ENCODE peak calls at places on chromosomes 6 and 20, in four cellular contexts. K is activated CD8-positive, alpha-beta T cell treated with anti-CD3 and anti-CD28 coated beads for 36 hours; N is suprapubic skin; F is A673. C is an unnamed sample.

GRCh38 chr6:15183979-15184378 is 61.9 kb upstream of the JARID2 start:
- DNase-seq in K (peak), N (no peak), F (no peak), C (peak)

GRCh38 chr20:53524589-53525311 is 68.9 kb downstream of the ZNF217 start:
- DNase-seq in K (no peak), N (peak), F (peak), C (no peak)

GRCh38 chr6:111604259-111605099 is 1.2 kb downstream of the TRAF3IP2 start:
- DNase-seq in K (no peak), N (peak), F (peak), C (no peak)

GRCh38 chr20:62668441-62669027 is 26.2 kb downstream of the SLCO4A1 start:
- DNase-seq in K (peak), N (no peak), F (peak), C (no peak)

GRCh38 chr6:54981647-54982046 is 135.1 kb downstream of the FAM83B start:
- DNase-seq in K (no peak), N (no peak), F (no peak), C (no peak)

GRCh38 chr6:6960571-6961251 is 147.1 kb upstream of the RREB1 start:
- DNase-seq in K (no peak), N (no peak), F (no peak), C (no peak)

GRCh38 chr6:40586369-40586768 is 795 bp downstream of the LRFN2 start:
- DNase-seq in K (no peak), N (no peak), F (peak), C (no peak)

GRCh38 chr6:38387994-38388393 is 251.7 kb downstream of the BTBD9 start:
- DNase-seq in K (no peak), N (no peak), F (peak), C (no peak)

GRCh38 chr6:149567194-149567586 is 1.0 kb downstream of the GINM1 start:
- DNase-seq in K (peak), N (no peak), F (no peak), C (no peak)

GRCh38 chr6:149563928-149564325 is 2.2 kb upstream of the GINM1 start:
- DNase-seq in K (no peak), N (no peak), F (no peak), C (no peak)

GRCh38 chr6:149566372-149567193 is at the start of gene GINM1:
- DNase-seq in K (peak), N (peak), F (peak), C (peak)

GRCh38 chr6:149567846-149568585 is 1.8 kb downstream of the GINM1 start:
- DNase-seq in K (no peak), N (no peak), F (no peak), C (no peak)

DNA sequence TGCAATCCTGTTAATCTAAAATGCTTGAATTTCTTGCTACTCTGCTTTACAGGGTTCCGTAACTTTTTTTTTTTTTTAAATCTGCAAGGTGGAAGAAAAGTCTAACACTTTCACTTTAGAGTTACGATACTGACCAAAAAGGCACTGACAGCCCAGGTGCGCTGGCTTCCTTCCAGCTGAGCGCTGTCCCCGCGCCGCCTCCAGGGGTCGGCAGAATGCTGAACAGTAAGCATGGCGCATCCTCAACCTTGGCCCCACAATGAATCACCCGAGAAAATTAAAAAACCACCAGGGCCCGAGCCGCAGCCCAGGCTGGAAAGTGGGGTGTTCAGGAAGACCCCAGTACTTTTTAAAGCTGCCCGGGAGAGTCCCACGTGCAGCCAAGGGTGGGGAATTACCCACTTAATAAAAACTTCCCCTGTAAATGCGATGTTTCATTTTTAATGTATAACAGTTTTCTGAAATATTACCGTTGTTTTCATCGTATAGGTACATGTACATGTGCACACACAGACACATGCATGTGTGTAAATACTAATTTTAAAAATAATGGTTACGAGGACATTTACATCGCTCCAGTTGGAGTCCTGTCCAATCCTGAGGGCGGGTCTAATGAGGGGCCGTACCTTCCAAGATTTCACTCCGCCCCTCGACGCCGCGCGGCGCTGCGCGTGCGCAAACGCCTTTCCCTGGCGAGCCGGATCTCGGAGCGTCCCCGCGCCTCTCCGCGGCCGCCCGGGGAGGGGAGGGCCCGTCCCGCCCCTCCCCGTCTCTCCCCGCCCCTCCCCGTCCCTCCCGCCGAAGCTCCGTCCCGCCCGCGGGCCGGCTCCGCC is 420 bp upstream of the GINM1 start:
- DNase-seq in K (peak), N (peak), F (peak), C (peak)
- TF ChIP-seq CTCF in K (peak), N (peak), F (peak), C (peak)

GRCh38 chr6:43040542-43041257 is 13.0 kb downstream of the CUL7 start:
- DNase-seq in K (no peak), N (no peak), F (no peak), C (no peak)

GRCh38 chr6:43038727-43039126 is 14.9 kb downstream of the CUL7 start:
- DNase-seq in K (no peak), N (no peak), F (no peak), C (no peak)

GRCh38 chr6:43045371-43045930 is 8.2 kb downstream of the CUL7 start:
- DNase-seq in K (no peak), N (no peak), F (no peak), C (no peak)

GRCh38 chr6:43047998-43048397 is 5.7 kb downstream of the CUL7 start:
- DNase-seq in K (no peak), N (no peak), F (no peak), C (no peak)

GRCh38 chr6:43043310-43043709 is 10.3 kb downstream of the CUL7 start:
- DNase-seq in K (no peak), N (no peak), F (no peak), C (no peak)
- TF ChIP-seq CTCF in K (no peak), N (no peak), F (no peak), C (no peak)

DNA sequence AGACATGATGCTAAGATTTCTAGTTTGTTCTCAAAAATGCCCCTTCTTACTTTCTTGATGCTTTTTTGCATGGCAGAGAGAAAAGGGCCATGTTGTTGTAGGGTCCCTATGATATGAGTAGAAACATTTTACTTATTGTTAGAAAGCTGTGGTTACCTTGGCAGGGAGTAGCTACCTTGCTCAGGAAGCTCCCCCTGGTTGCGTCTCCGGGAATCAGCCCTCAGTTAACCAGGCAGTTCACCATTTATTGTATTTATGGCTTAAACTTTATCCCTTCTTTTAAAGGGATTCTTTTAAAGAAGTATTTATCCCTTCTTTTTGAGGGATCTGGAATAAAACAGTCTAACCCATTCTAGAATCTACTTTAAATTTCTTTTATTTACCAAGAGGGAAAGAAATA is 113.9 kb upstream of the PROKR2 start:
- DNase-seq in K (no peak), N (no peak), F (no peak), C (no peak)
- TF ChIP-seq CTCF in K (no peak), N (no peak), F (no peak), C (no peak)

DNA sequence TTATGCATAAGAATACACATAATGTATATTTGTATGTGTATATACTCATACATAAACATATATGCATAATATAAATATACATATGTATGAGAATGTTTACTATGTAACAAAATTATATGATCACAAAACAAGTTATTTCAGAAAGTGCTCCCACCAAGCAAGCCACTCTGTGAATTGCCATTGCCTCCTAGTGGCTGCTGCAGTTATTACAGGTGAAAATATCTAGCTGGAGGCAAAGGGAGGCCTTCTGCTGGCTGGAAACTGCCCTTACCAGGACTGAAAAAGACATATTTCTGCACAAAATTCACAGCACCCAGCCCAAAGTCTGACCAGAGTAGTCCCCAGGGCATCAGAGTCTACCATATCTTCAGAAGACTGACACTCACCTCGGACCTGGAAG is 14.4 kb upstream of the ADAM33 start:
- DNase-seq in K (peak), N (no peak), F (no peak), C (no peak)
- TF ChIP-seq CTCF in K (peak), N (no peak), F (peak), C (peak)

DNA sequence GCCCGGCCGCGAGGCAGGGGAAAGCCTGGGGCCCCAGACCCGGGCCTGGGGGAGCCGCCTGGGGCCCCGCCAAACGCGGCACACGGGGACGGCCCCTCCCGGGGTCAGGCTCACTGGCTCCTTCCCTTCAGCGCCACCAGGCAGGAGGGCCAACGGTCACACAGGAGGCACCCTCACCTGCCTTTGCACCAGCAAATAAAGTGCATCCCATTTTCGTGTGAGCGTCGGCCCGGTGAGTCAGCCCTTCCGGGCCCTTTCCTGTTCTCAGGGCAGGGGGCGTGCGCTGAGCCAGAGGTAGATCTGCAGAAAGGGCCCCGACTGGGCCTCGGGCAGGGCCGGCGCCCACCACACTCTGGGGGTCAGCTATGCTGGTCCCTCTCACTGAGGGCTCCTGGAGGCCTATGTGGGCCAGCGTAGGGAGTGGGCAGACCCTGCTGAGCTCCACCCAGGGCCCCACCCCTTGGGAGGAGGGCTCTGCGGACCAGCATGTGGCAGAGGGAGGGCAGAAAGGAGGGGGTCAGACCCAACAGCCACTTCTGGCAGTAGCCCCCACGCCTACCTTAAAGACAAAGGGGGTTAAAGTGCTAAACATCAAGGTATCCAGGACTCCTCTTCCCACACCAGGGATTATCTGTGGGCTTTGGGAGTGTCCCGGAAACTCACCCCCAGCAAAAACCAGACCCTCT is 931 bp upstream of the UCKL1 start:
- DNase-seq in K (peak), N (no peak), F (peak), C (no peak)
- TF ChIP-seq CTCF in K (peak), N (peak), F (peak), C (peak)

GRCh38 chr20:3935956-3936340 is 46.8 kb downstream of the PANK2 start:
- DNase-seq in K (no peak), N (no peak), F (no peak), C (no peak)

GRCh38 chr20:3932277-3933073 is 43.3 kb downstream of the PANK2 start:
- DNase-seq in K (no peak), N (no peak), F (no peak), C (no peak)

GRCh38 chr20:3933126-3933684 is 44.0 kb downstream of the PANK2 start:
- DNase-seq in K (no peak), N (no peak), F (no peak), C (no peak)

GRCh38 chr20:3935295-3935955 is 46.2 kb downstream of the PANK2 start:
- DNase-seq in K (no peak), N (no peak), F (no peak), C (no peak)

GRCh38 chr20:3934628-3935027 is 45.4 kb downstream of the PANK2 start:
- DNase-seq in K (no peak), N (no peak), F (no peak), C (no peak)
- TF ChIP-seq CTCF in K (no peak), N (no peak), F (no peak), C (no peak)

C was measured in chondrocyte.